ENCODE peak calls at places on chromosome 1, in ten cellular contexts. One of them, this sample, is unnamed.

GRCh38 chr1:231359113-231359512 is 21.0 kb downstream of the SPRTN start:
- ATAC-seq in HCT116: no peak
- ATAC-seq in K562: no peak
- ATAC-seq in central memory CD8-positive, alpha-beta T cell: no peak
- ATAC-seq in CD4-positive, alpha-beta T cell: no peak
- ATAC-seq in WTC11: no peak
- ATAC-seq in right lobe of liver: no peak
- ATAC-seq in aorta: peak
- ATAC-seq in left lobe of liver: no peak
- ATAC-seq in GM12878: no peak
- ATAC-seq in this sample: peak

GRCh38 chr1:7919880-7920279 is 20.8 kb downstream of the TNFRSF9 start:
- ATAC-seq in aorta: no peak
- ATAC-seq in central memory CD8-positive, alpha-beta T cell: no peak
- ATAC-seq in right lobe of liver: no peak
- ATAC-seq in HCT116: no peak
- ATAC-seq in K562: no peak
- ATAC-seq in GM12878: no peak
- ATAC-seq in CD4-positive, alpha-beta T cell: no peak
- ATAC-seq in left lobe of liver: no peak
- ATAC-seq in WTC11: no peak
- ATAC-seq in this sample: no peak

GRCh38 chr1:29453502-29454240 is 217.3 kb downstream of the PTPRU start:
- ATAC-seq in HCT116: peak
- ATAC-seq in right lobe of liver: no peak
- ATAC-seq in GM12878: peak
- ATAC-seq in WTC11: peak
- ATAC-seq in central memory CD8-positive, alpha-beta T cell: no peak
- ATAC-seq in left lobe of liver: peak
- ATAC-seq in K562: peak
- ATAC-seq in aorta: no peak
- ATAC-seq in CD4-positive, alpha-beta T cell: no peak
- ATAC-seq in this sample: peak

GRCh38 chr1:221543529-221544120 is 198.3 kb downstream of the DUSP10 start:
- ATAC-seq in K562: peak
- ATAC-seq in right lobe of liver: peak
- ATAC-seq in WTC11: peak
- ATAC-seq in aorta: no peak
- ATAC-seq in central memory CD8-positive, alpha-beta T cell: no peak
- ATAC-seq in CD4-positive, alpha-beta T cell: no peak
- ATAC-seq in HCT116: no peak
- ATAC-seq in left lobe of liver: peak
- ATAC-seq in GM12878: peak
- ATAC-seq in this sample: no peak

GRCh38 chr1:25804964-25805862 is 5.2 kb downstream of the SELENON start:
- ATAC-seq in GM12878: no peak
- ATAC-seq in WTC11: no peak
- ATAC-seq in central memory CD8-positive, alpha-beta T cell: no peak
- ATAC-seq in K562: no peak
- ATAC-seq in aorta: no peak
- ATAC-seq in right lobe of liver: peak
- ATAC-seq in left lobe of liver: no peak
- ATAC-seq in CD4-positive, alpha-beta T cell: no peak
- ATAC-seq in HCT116: no peak
- ATAC-seq in this sample: no peak

GRCh38 chr1:20472860-20473711 is 12.9 kb downstream of the CAMK2N1 start:
- ATAC-seq in HCT116: no peak
- ATAC-seq in GM12878: peak
- ATAC-seq in CD4-positive, alpha-beta T cell: no peak
- ATAC-seq in K562: peak
- ATAC-seq in aorta: no peak
- ATAC-seq in central memory CD8-positive, alpha-beta T cell: no peak
- ATAC-seq in left lobe of liver: peak
- ATAC-seq in WTC11: peak
- ATAC-seq in right lobe of liver: peak
- ATAC-seq in this sample: no peak

GRCh38 chr1:11138952-11139351 is 39.3 kb upstream of the EXOSC10 start:
- ATAC-seq in GM12878: no peak
- ATAC-seq in WTC11: no peak
- ATAC-seq in aorta: no peak
- ATAC-seq in right lobe of liver: no peak
- ATAC-seq in central memory CD8-positive, alpha-beta T cell: no peak
- ATAC-seq in HCT116: no peak
- ATAC-seq in left lobe of liver: no peak
- ATAC-seq in CD4-positive, alpha-beta T cell: no peak
- ATAC-seq in K562: no peak
- ATAC-seq in this sample: peak

GRCh38 chr1:194474701-194475100 is 1288.3 kb upstream of the B3GALT2 start:
- ATAC-seq in WTC11: no peak
- ATAC-seq in GM12878: no peak
- ATAC-seq in right lobe of liver: no peak
- ATAC-seq in HCT116: no peak
- ATAC-seq in central memory CD8-positive, alpha-beta T cell: no peak
- ATAC-seq in K562: no peak
- ATAC-seq in aorta: no peak
- ATAC-seq in left lobe of liver: no peak
- ATAC-seq in CD4-positive, alpha-beta T cell: no peak
- ATAC-seq in this sample: no peak